ENCODE peak calls at places on chromosomes 4 and X, in six cellular contexts. M is AG10803, X is fibroblast of the aortic adventitia, N is astrocyte, J is GM13977, F is AG09309. Q is an unnamed sample.

GRCh38 chr4:22410645-22411247 is 105.1 kb downstream of the ADGRA3 start:
- DNase-seq in M (peak; percentile 17), X (peak; percentile 48), N (no peak), J (peak; percentile 3), F (no peak), Q (peak; percentile 3)

GRCh38 chr4:42596918-42597317 is 60.0 kb downstream of the ATP8A1 start:
- DNase-seq in M (no peak), X (no peak), N (no peak), J (no peak), F (no peak), Q (no peak)

GRCh38 chrX:72272868-72273267 is 4.2 kb downstream of the RPS4X start:
- DNase-seq in M (no peak), X (peak; percentile 46), N (peak; percentile 61), J (no peak), F (no peak), Q (peak; percentile 45)

GRCh38 chr4:100977746-100978397 is 369.5 kb downstream of the PPP3CA start:
- DNase-seq in M (peak; percentile 66), X (peak; percentile 86), N (peak; percentile 80), J (no peak), F (peak; percentile 43), Q (no peak)

GRCh38 chrX:129678176-129678880 is 23.6 kb upstream of the APLN start:
- DNase-seq in M (peak; percentile 20), X (no peak), N (no peak), J (no peak), F (no peak), Q (no peak)

GRCh38 chr4:52825311-52826090 is 36.6 kb upstream of the RASL11B start:
- DNase-seq in M (no peak), X (no peak), N (no peak), J (no peak), F (no peak), Q (peak; percentile 35)

GRCh38 chr4:26573389-26573794 is 10.5 kb upstream of the TBC1D19 start:
- DNase-seq in M (no peak), X (peak; percentile 20), N (peak; percentile 88), J (no peak), F (no peak), Q (peak; percentile 20)

GRCh38 chr4:140863187-140863586 is 107.0 kb upstream of the TBC1D9 start:
- DNase-seq in M (no peak), X (no peak), N (no peak), J (no peak), F (no peak), Q (no peak)

GRCh38 chr4:4735136-4735754 is 124.2 kb upstream of the MSX1 start:
- DNase-seq in M (no peak), X (no peak), N (no peak), J (no peak), F (no peak), Q (no peak)

GRCh38 chrX:53048169-53049126 is at the start of gene GPR173:
- DNase-seq in M (peak; percentile 74), X (peak; percentile 69), N (peak; percentile 62), J (no peak), F (peak; percentile 11), Q (peak; percentile 26)

GRCh38 chrX:123859409-123859827 is 435 bp upstream of the XIAP start:
- DNase-seq in M (no peak), X (no peak), N (no peak), J (no peak), F (no peak), Q (no peak)

GRCh38 chr4:7966281-7967062 is 26.8 kb upstream of the AFAP1 start:
- DNase-seq in M (no peak), X (no peak), N (no peak), J (no peak), F (no peak), Q (no peak)

GRCh38 chr4:3176625-3177229 is 72.2 kb upstream of the MSANTD1 start:
- DNase-seq in M (no peak), X (no peak), N (no peak), J (no peak), F (no peak), Q (no peak)

GRCh38 chr4:143270266-143270838 is 66.3 kb upstream of the GAB1 start:
- DNase-seq in M (peak; percentile 28), X (no peak), N (no peak), J (no peak), F (no peak), Q (peak; percentile 28)

GRCh38 chr4:41656572-41657301 is 91.8 kb downstream of the PHOX2B start:
- DNase-seq in M (no peak), X (no peak), N (no peak), J (no peak), F (no peak), Q (no peak)

GRCh38 chrX:83416273-83416672 is 91.8 kb upstream of the POU3F4 start:
- DNase-seq in M (no peak), X (no peak), N (no peak), J (no peak), F (no peak), Q (no peak)

GRCh38 chr4:74931386-74931785 is 1.5 kb upstream of the PARM1 start:
- DNase-seq in M (no peak), X (no peak), N (no peak), J (no peak), F (no peak), Q (no peak)

GRCh38 chr4:153294631-153295030 is 49.9 kb upstream of the MND1 start:
- DNase-seq in M (peak; percentile 62), X (no peak), N (peak; percentile 23), J (no peak), F (no peak), Q (no peak)

GRCh38 chr4:38872620-38873019 is 5.0 kb downstream of the FAM114A1 start:
- DNase-seq in M (peak; percentile 93), X (peak; percentile 20), N (peak; percentile 54), J (no peak), F (no peak), Q (peak; percentile 81)

GRCh38 chr4:45131020-45131419 is 404.7 kb upstream of the GNPDA2 start:
- DNase-seq in M (no peak), X (no peak), N (no peak), J (no peak), F (no peak), Q (no peak)

GRCh38 chrX:47209508-47210238 is 8.8 kb upstream of the CDK16 start:
- DNase-seq in M (no peak), X (no peak), N (no peak), J (no peak), F (no peak), Q (no peak)

GRCh38 chr4:99868126-99868596 is 26.1 kb downstream of the LAMTOR3 start:
- DNase-seq in M (peak; percentile 83), X (peak; percentile 88), N (peak; percentile 40), J (no peak), F (peak; percentile 49), Q (peak; percentile 73)

GRCh38 chr4:158610790-158611189 is 60.9 kb downstream of the C4orf46 start:
- DNase-seq in M (no peak), X (peak; percentile 42), N (peak; percentile 16), J (peak; percentile 9), F (no peak), Q (no peak)

GRCh38 chr4:107210450-107211239 is 174.5 kb upstream of the DKK2 start:
- DNase-seq in M (peak; percentile 48), X (peak; percentile 66), N (peak; percentile 16), J (no peak), F (no peak), Q (peak; percentile 26)

GRCh38 chrX:2425281-2426071 is 75.3 kb downstream of the DHRSX start:
- DNase-seq in M (no peak), X (no peak), N (peak; percentile 25), J (no peak), F (no peak), Q (no peak)

GRCh38 chr4:336099-336892 is 1.3 kb upstream of the ZNF141 start:
- DNase-seq in M (peak; percentile 4), X (peak; percentile 2), N (no peak), J (peak; percentile 47), F (no peak), Q (no peak)

GRCh38 chr4:21134994-21135393 is 434.7 kb downstream of the PACRGL start:
- DNase-seq in M (peak; percentile 3), X (no peak), N (peak; percentile 6), J (no peak), F (no peak), Q (peak; percentile 27)

GRCh38 chrX:72408885-72409284 is 103.2 kb upstream of the CITED1 start:
- DNase-seq in M (no peak), X (no peak), N (no peak), J (no peak), F (no peak), Q (no peak)

GRCh38 chrX:70434914-70435586 is 9.6 kb upstream of the DLG3 start:
- DNase-seq in M (peak; percentile 16), X (peak; percentile 43), N (peak; percentile 43), J (peak; percentile 45), F (no peak), Q (peak; percentile 68)

GRCh38 chr4:6343950-6344408 is 74.3 kb downstream of the WFS1 start:
- DNase-seq in M (peak; percentile 36), X (peak; percentile 54), N (peak; percentile 76), J (no peak), F (peak; percentile 45), Q (peak; percentile 74)

GRCh38 chr4:151744614-151745013 is 16.2 kb downstream of the GATB start:
- DNase-seq in M (peak; percentile 86), X (peak; percentile 74), N (peak; percentile 95), J (no peak), F (peak; percentile 57), Q (peak; percentile 89)

GRCh38 chr4:67122029-67122428 is 423.3 kb downstream of the CENPC start:
- DNase-seq in M (no peak), X (no peak), N (no peak), J (no peak), F (no peak), Q (no peak)
- TF ChIP-seq CTCF in M (no peak), X (peak; percentile 25), N (peak; percentile 26), J (peak; percentile 32), F (no peak), Q (no peak)

GRCh38 chrX:15299945-15300851 is 15.2 kb downstream of the ASB11 start:
- DNase-seq in M (peak; percentile 17), X (peak; percentile 56), N (no peak), J (peak; percentile 28), F (no peak), Q (peak; percentile 2)
- TF ChIP-seq CTCF in M (peak; percentile 55), X (peak; percentile 53), N (peak; percentile 30), J (peak; percentile 45), F (peak; percentile 44), Q (peak; percentile 73)

GRCh38 chrX:125998432-125998831 is 167.7 kb downstream of the DCAF12L2 start:
- DNase-seq in M (no peak), X (no peak), N (no peak), J (no peak), F (no peak), Q (no peak)
- TF ChIP-seq CTCF in M (no peak), X (no peak), N (peak; percentile 17), J (peak; percentile 56), F (no peak), Q (peak; percentile 38)

GRCh38 chr4:71404049-71404448 is 65.2 kb downstream of the SLC4A4 start:
- DNase-seq in M (no peak), X (no peak), N (peak; percentile 20), J (no peak), F (no peak), Q (no peak)
- TF ChIP-seq CTCF in M (no peak), X (no peak), N (no peak), J (no peak), F (no peak), Q (no peak)